ENCODE peak calls at places on chromosomes 11 and 22, in eight cellular contexts. D is cardiac muscle cell; V is PC-3; Q is GM23338; Y is CD8-positive, alpha-beta T cell; U is A549; F is left lung; I is H9. Z is an unnamed sample.

GRCh38 chr22:46797355-46797754 is 34.9 kb downstream of the TBC1D22A start:
- DNase-seq in D (peak; percentile 41), V (peak; percentile 9), Q (peak; percentile 67), Y (no peak), U (no peak), F (peak; percentile 68), I (no peak), Z (peak; percentile 63)

GRCh38 chr11:74559110-74559933 is 33.1 kb upstream of the POLD3 start:
- DNase-seq in D (no peak), V (peak; percentile 56), Q (no peak), Y (no peak), U (no peak), F (no peak), I (no peak), Z (no peak)

GRCh38 chr22:20558534-20558933 is 51.1 kb downstream of the MED15 start:
- DNase-seq in D (no peak), V (no peak), Q (no peak), Y (no peak), U (no peak), F (no peak), I (no peak), Z (no peak)

GRCh38 chr11:72637926-72638325 is 36.3 kb downstream of the PDE2A start:
- DNase-seq in D (no peak), V (no peak), Q (no peak), Y (no peak), U (no peak), F (no peak), I (no peak), Z (no peak)

GRCh38 chr11:72616655-72617054 is 57.6 kb downstream of the PDE2A start:
- DNase-seq in D (no peak), V (no peak), Q (no peak), Y (no peak), U (no peak), F (no peak), I (no peak), Z (no peak)

GRCh38 chr11:1486054-1486825 is at the start of gene MOB2:
- DNase-seq in D (peak; percentile 83), V (no peak), Q (peak; percentile 48), Y (no peak), U (no peak), F (peak; percentile 84), I (no peak), Z (no peak)

GRCh38 chr11:66123902-66124301 is 53.8 kb downstream of the PACS1 start:
- DNase-seq in D (no peak), V (no peak), Q (no peak), Y (no peak), U (no peak), F (no peak), I (no peak), Z (no peak)

GRCh38 chr22:19579113-19579811 is 55.1 kb upstream of the CLDN5 start:
- DNase-seq in D (no peak), V (peak; percentile 35), Q (no peak), Y (no peak), U (no peak), F (no peak), I (no peak), Z (no peak)

GRCh38 chr22:37202706-37203105 is 9.6 kb downstream of the SSTR3 start:
- DNase-seq in D (no peak), V (no peak), Q (no peak), Y (no peak), U (no peak), F (peak; percentile 24), I (no peak), Z (no peak)

GRCh38 chr22:40041738-40042137 is 47.0 kb downstream of the FAM83F start:
- DNase-seq in D (no peak), V (no peak), Q (no peak), Y (no peak), U (no peak), F (no peak), I (no peak), Z (no peak)

GRCh38 chr11:65013692-65014145 is 241 bp upstream of the ARL2 start:
- DNase-seq in D (peak; percentile 97), V (peak; percentile 89), Q (peak; percentile 95), Y (peak; percentile 89), U (no peak), F (peak; percentile 96), I (peak; percentile 95), Z (peak; percentile 94)

GRCh38 chr22:24536089-24536488 is 18.8 kb downstream of the GUCD1 start:
- DNase-seq in D (no peak), V (no peak), Q (no peak), Y (no peak), U (no peak), F (no peak), I (no peak), Z (no peak)

GRCh38 chr11:73875840-73876239 is 806 bp downstream of the COA4 start:
- DNase-seq in D (no peak), V (peak; percentile 14), Q (no peak), Y (no peak), U (no peak), F (no peak), I (no peak), Z (peak; percentile 14)

GRCh38 chr11:69822676-69823494 is 3.7 kb upstream of the FGF3 start:
- DNase-seq in D (no peak), V (no peak), Q (no peak), Y (no peak), U (no peak), F (peak; percentile 59), I (no peak), Z (no peak)

GRCh38 chr11:63783925-63784592 is 15.5 kb upstream of the ZFTA start:
- DNase-seq in D (peak; percentile 32), V (no peak), Q (no peak), Y (no peak), U (no peak), F (no peak), I (peak; percentile 41), Z (peak; percentile 15)

GRCh38 chr11:60972182-60973030 is 926 bp downstream of the CD6 start:
- DNase-seq in D (no peak), V (no peak), Q (no peak), Y (peak; percentile 43), U (no peak), F (no peak), I (no peak), Z (no peak)

GRCh38 chr11:61671527-61671926 is 8.7 kb upstream of the DAGLA start:
- DNase-seq in D (peak; percentile 42), V (peak; percentile 43), Q (peak; percentile 75), Y (no peak), U (peak; percentile 49), F (no peak), I (peak; percentile 78), Z (peak; percentile 73)

GRCh38 chr22:31081963-31082605 is 966 bp downstream of the SMTN start:
- DNase-seq in D (no peak), V (peak; percentile 69), Q (no peak), Y (no peak), U (no peak), F (no peak), I (no peak), Z (no peak)

GRCh38 chr22:31080164-31080847 is 812 bp upstream of the SMTN start:
- DNase-seq in D (no peak), V (no peak), Q (peak; percentile 16), Y (no peak), U (no peak), F (no peak), I (no peak), Z (no peak)

GRCh38 chr22:31077681-31078080 is 3.4 kb upstream of the SMTN start:
- DNase-seq in D (no peak), V (no peak), Q (no peak), Y (no peak), U (no peak), F (no peak), I (no peak), Z (no peak)

GRCh38 chr22:31080848-31081649 is at the start of gene SMTN:
- DNase-seq in D (peak; percentile 97), V (peak; percentile 90), Q (peak; percentile 97), Y (peak; percentile 91), U (peak; percentile 82), F (peak; percentile 96), I (peak; percentile 94), Z (peak; percentile 97)

GRCh38 chr22:31079095-31079642 is 1.9 kb upstream of the SMTN start:
- DNase-seq in D (no peak), V (no peak), Q (peak; percentile 67), Y (no peak), U (no peak), F (no peak), I (peak; percentile 72), Z (peak; percentile 90)
- H3K4me1 ChIP-seq in D (no peaks in the 10 kb centered on the region), V (peaks cover 22% of the 10 kb centered on the region), Q (peaks cover 21% of the 10 kb centered on the region), Y (peaks cover 29% of the 10 kb centered on the region), U (peaks cover 25% of the 10 kb centered on the region), F (peaks cover 17% of the 10 kb centered on the region), I (no peaks in the 10 kb centered on the region), Z (peaks cover 45% of the 10 kb centered on the region)

GRCh38 chr11:4495986-4496385 is 13.5 kb downstream of the OR52K1 start:
- DNase-seq in D (no peak), V (no peak), Q (no peak), Y (no peak), U (no peak), F (no peak), I (no peak), Z (no peak)
- TF ChIP-seq CTCF in D (no peak), V (no peak), Q (no peak), Y (no peak), U (no peak), F (no peak), I (no peak), Z (no peak)

GRCh38 chr11:45213717-45214116 is 67.3 kb downstream of the PRDM11 start:
- DNase-seq in D (no peak), V (no peak), Q (no peak), Y (no peak), U (no peak), F (no peak), I (no peak), Z (no peak)

GRCh38 chr11:45213316-45213665 is 66.9 kb downstream of the PRDM11 start:
- DNase-seq in D (no peak), V (no peak), Q (no peak), Y (no peak), U (no peak), F (no peak), I (no peak), Z (no peak)

GRCh38 chr11:45216901-45217300 is 69.2 kb downstream of the SYT13 start:
- DNase-seq in D (no peak), V (no peak), Q (no peak), Y (no peak), U (no peak), F (no peak), I (no peak), Z (no peak)

GRCh38 chr11:45216031-45216430 is 69.6 kb downstream of the PRDM11 start:
- DNase-seq in D (no peak), V (no peak), Q (no peak), Y (no peak), U (no peak), F (no peak), I (no peak), Z (no peak)

DNA sequence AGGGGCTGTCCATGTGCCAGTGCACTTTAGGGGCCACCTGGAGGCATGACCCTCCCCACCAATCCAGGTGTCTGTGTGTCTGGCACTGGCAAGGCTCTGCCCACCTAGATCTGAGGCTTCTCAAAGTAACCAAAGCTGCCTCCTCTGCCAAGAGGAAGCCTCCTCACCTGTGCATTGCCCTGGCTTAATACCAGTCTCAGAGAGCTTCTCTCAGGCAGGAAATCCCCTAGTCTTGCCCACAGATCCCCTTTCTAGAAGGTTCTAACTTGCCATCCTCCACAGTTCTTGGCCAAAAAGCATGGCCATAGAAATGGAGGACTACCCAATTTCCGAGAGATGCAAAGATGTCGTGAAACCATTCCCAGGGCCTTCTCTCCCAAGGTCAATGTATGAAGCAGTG is 68.7 kb downstream of the PRDM11 start:
- DNase-seq in D (no peak), V (no peak), Q (no peak), Y (no peak), U (no peak), F (no peak), I (no peak), Z (no peak)
- H3K4me1 ChIP-seq in D (peaks cover 8% of the 10 kb centered on the region), V (no peaks in the 10 kb centered on the region), Q (peaks cover 6% of the 10 kb centered on the region), Y (no peaks in the 10 kb centered on the region), U (no peaks in the 10 kb centered on the region), F (peaks cover 5% of the 10 kb centered on the region), I (no peaks in the 10 kb centered on the region), Z (peaks cover 12% of the 10 kb centered on the region)

GRCh38 chr22:31892080-31892433 is 52.3 kb upstream of the YWHAH start:
- DNase-seq in D (no peak), V (no peak), Q (no peak), Y (no peak), U (no peak), F (no peak), I (no peak), Z (no peak)
- TF ChIP-seq CTCF in D (no peak), V (no peak), Q (no peak), Y (no peak), U (no peak), F (no peak), I (no peak), Z (no peak)

Z was measured in hepatocyte.